ENCODE peak calls at places on chromosomes 16 and 17, in five cellular contexts. One of them, this sample, is unnamed.
A peak's percentile ranks its signal among the peaks of the same experiment; 100 is the strongest.

GRCh38 chr17:9021158-9021984 is at the start of gene NTN1:
- DNase-seq in NCI-H1436: peak; percentile 3
- DNase-seq in caudate nucleus: no peak
- DNase-seq in activated CD4-positive, alpha-beta T cell treated with anti-CD3 and anti-CD28 coated beads, Interleukin-2, amount 10 ng/mL, durations not matched to agents 24 days and 14 days: peak; percentile 91
- DNase-seq in IMR-90: peak; percentile 13
- DNase-seq in this sample: no peak

GRCh38 chr17:2580641-2581040 is 12.8 kb upstream of the PAFAH1B1 start:
- DNase-seq in activated CD4-positive, alpha-beta T cell treated with anti-CD3 and anti-CD28 coated beads, Interleukin-2, amount 10 ng/mL, durations not matched to agents 24 days and 14 days: no peak
- DNase-seq in caudate nucleus: peak; percentile 38
- DNase-seq in IMR-90: no peak
- DNase-seq in NCI-H1436: no peak
- DNase-seq in this sample: peak; percentile 88

GRCh38 chr16:11201498-11202259 is 54.3 kb downstream of the SOCS1 start:
- DNase-seq in activated CD4-positive, alpha-beta T cell treated with anti-CD3 and anti-CD28 coated beads, Interleukin-2, amount 10 ng/mL, durations not matched to agents 24 days and 14 days: no peak
- DNase-seq in caudate nucleus: no peak
- DNase-seq in IMR-90: peak; percentile 93
- DNase-seq in NCI-H1436: no peak
- DNase-seq in this sample: no peak

GRCh38 chr17:73924488-73925186 is 278.8 kb upstream of the RPL38 start:
- DNase-seq in NCI-H1436: no peak
- DNase-seq in IMR-90: no peak
- DNase-seq in caudate nucleus: no peak
- DNase-seq in activated CD4-positive, alpha-beta T cell treated with anti-CD3 and anti-CD28 coated beads, Interleukin-2, amount 10 ng/mL, durations not matched to agents 24 days and 14 days: no peak
- DNase-seq in this sample: no peak

GRCh38 chr16:4290236-4290830 is 17.5 kb upstream of the TFAP4 start:
- DNase-seq in IMR-90: peak; percentile 66
- DNase-seq in caudate nucleus: no peak
- DNase-seq in NCI-H1436: peak; percentile 20
- DNase-seq in activated CD4-positive, alpha-beta T cell treated with anti-CD3 and anti-CD28 coated beads, Interleukin-2, amount 10 ng/mL, durations not matched to agents 24 days and 14 days: no peak
- DNase-seq in this sample: no peak

GRCh38 chr16:70704586-70704985 is 18.7 kb upstream of the MTSS2 start:
- DNase-seq in NCI-H1436: no peak
- DNase-seq in IMR-90: no peak
- DNase-seq in activated CD4-positive, alpha-beta T cell treated with anti-CD3 and anti-CD28 coated beads, Interleukin-2, amount 10 ng/mL, durations not matched to agents 24 days and 14 days: no peak
- DNase-seq in caudate nucleus: no peak
- DNase-seq in this sample: no peak

GRCh38 chr17:10668771-10669170 is 11.7 kb upstream of the MYH3 start:
- DNase-seq in NCI-H1436: no peak
- DNase-seq in IMR-90: peak; percentile 83
- DNase-seq in activated CD4-positive, alpha-beta T cell treated with anti-CD3 and anti-CD28 coated beads, Interleukin-2, amount 10 ng/mL, durations not matched to agents 24 days and 14 days: no peak
- DNase-seq in caudate nucleus: no peak
- DNase-seq in this sample: no peak

GRCh38 chr16:2154533-2155090 is 970 bp upstream of the TRAF7 start:
- DNase-seq in IMR-90: no peak
- DNase-seq in NCI-H1436: no peak
- DNase-seq in caudate nucleus: no peak
- DNase-seq in activated CD4-positive, alpha-beta T cell treated with anti-CD3 and anti-CD28 coated beads, Interleukin-2, amount 10 ng/mL, durations not matched to agents 24 days and 14 days: no peak
- DNase-seq in this sample: no peak

GRCh38 chr16:88846088-88846487 is 10.7 kb downstream of the GALNS start:
- DNase-seq in caudate nucleus: no peak
- DNase-seq in IMR-90: peak; percentile 31
- DNase-seq in activated CD4-positive, alpha-beta T cell treated with anti-CD3 and anti-CD28 coated beads, Interleukin-2, amount 10 ng/mL, durations not matched to agents 24 days and 14 days: no peak
- DNase-seq in NCI-H1436: no peak
- DNase-seq in this sample: no peak

GRCh38 chr16:55668337-55669281 is 12.8 kb downstream of the SLC6A2 start:
- DNase-seq in caudate nucleus: no peak
- DNase-seq in NCI-H1436: no peak
- DNase-seq in IMR-90: peak; percentile 5
- DNase-seq in activated CD4-positive, alpha-beta T cell treated with anti-CD3 and anti-CD28 coated beads, Interleukin-2, amount 10 ng/mL, durations not matched to agents 24 days and 14 days: no peak
- DNase-seq in this sample: no peak

GRCh38 chr17:59435238-59435637 is 103.8 kb downstream of the YPEL2 start:
- DNase-seq in NCI-H1436: peak; percentile 4
- DNase-seq in IMR-90: peak; percentile 70
- DNase-seq in caudate nucleus: no peak
- DNase-seq in activated CD4-positive, alpha-beta T cell treated with anti-CD3 and anti-CD28 coated beads, Interleukin-2, amount 10 ng/mL, durations not matched to agents 24 days and 14 days: no peak
- DNase-seq in this sample: no peak

GRCh38 chr17:37527249-37527851 is 37.7 kb downstream of the DUSP14 start:
- DNase-seq in activated CD4-positive, alpha-beta T cell treated with anti-CD3 and anti-CD28 coated beads, Interleukin-2, amount 10 ng/mL, durations not matched to agents 24 days and 14 days: peak; percentile 73
- DNase-seq in caudate nucleus: no peak
- DNase-seq in IMR-90: peak; percentile 70
- DNase-seq in NCI-H1436: peak; percentile 56
- DNase-seq in this sample: peak; percentile 78

GRCh38 chr17:9150407-9151090 is 129.2 kb downstream of the NTN1 start:
- DNase-seq in IMR-90: peak; percentile 1
- DNase-seq in activated CD4-positive, alpha-beta T cell treated with anti-CD3 and anti-CD28 coated beads, Interleukin-2, amount 10 ng/mL, durations not matched to agents 24 days and 14 days: no peak
- DNase-seq in caudate nucleus: no peak
- DNase-seq in NCI-H1436: no peak
- DNase-seq in this sample: no peak

GRCh38 chr16:79605999-79606398 is 5.5 kb upstream of the MAF start:
- DNase-seq in NCI-H1436: no peak
- DNase-seq in activated CD4-positive, alpha-beta T cell treated with anti-CD3 and anti-CD28 coated beads, Interleukin-2, amount 10 ng/mL, durations not matched to agents 24 days and 14 days: peak; percentile 69
- DNase-seq in IMR-90: no peak
- DNase-seq in caudate nucleus: no peak
- DNase-seq in this sample: no peak

GRCh38 chr16:59909262-59909661 is 1175.1 kb upstream of the GOT2 start:
- DNase-seq in NCI-H1436: no peak
- DNase-seq in caudate nucleus: no peak
- DNase-seq in activated CD4-positive, alpha-beta T cell treated with anti-CD3 and anti-CD28 coated beads, Interleukin-2, amount 10 ng/mL, durations not matched to agents 24 days and 14 days: no peak
- DNase-seq in IMR-90: no peak
- DNase-seq in this sample: no peak

GRCh38 chr17:50967795-50968194 is 101.6 kb upstream of the TOB1 start:
- DNase-seq in IMR-90: peak; percentile 16
- DNase-seq in NCI-H1436: no peak
- DNase-seq in activated CD4-positive, alpha-beta T cell treated with anti-CD3 and anti-CD28 coated beads, Interleukin-2, amount 10 ng/mL, durations not matched to agents 24 days and 14 days: no peak
- DNase-seq in caudate nucleus: no peak
- DNase-seq in this sample: peak; percentile 6

GRCh38 chr16:995087-995486 is 13.5 kb downstream of the SOX8 start:
- DNase-seq in activated CD4-positive, alpha-beta T cell treated with anti-CD3 and anti-CD28 coated beads, Interleukin-2, amount 10 ng/mL, durations not matched to agents 24 days and 14 days: no peak
- DNase-seq in NCI-H1436: no peak
- DNase-seq in caudate nucleus: no peak
- DNase-seq in IMR-90: peak; percentile 24
- DNase-seq in this sample: no peak